ENCODE peak calls at places on chromosomes 16 and 17, in six cellular contexts. One of them, this sample, is unnamed.

GRCh38 chr17:72766761-72767356 is 325.6 kb downstream of the SLC39A11 start:
- DNase-seq in AG04449: no peak
- DNase-seq in ACHN: no peak
- DNase-seq in stimulated activated naive CD8-positive, alpha-beta T cell treated with anti-CD3 and anti-CD28 coated beads, Interleukin-15, amount 100 ng/mL, for 72 hours: no peak
- DNase-seq in HCT116: no peak
- DNase-seq in EH: peak
- DNase-seq in this sample: no peak

GRCh38 chr17:4161179-4161559 is 18.2 kb downstream of the CYB5D2 start:
- DNase-seq in AG04449: peak
- DNase-seq in ACHN: peak
- DNase-seq in stimulated activated naive CD8-positive, alpha-beta T cell treated with anti-CD3 and anti-CD28 coated beads, Interleukin-15, amount 100 ng/mL, for 72 hours: no peak
- DNase-seq in HCT116: no peak
- DNase-seq in EH: peak
- DNase-seq in this sample: peak

GRCh38 chr16:24217456-24217855 is 38.7 kb upstream of the CACNG3 start:
- DNase-seq in AG04449: no peak
- DNase-seq in ACHN: no peak
- DNase-seq in stimulated activated naive CD8-positive, alpha-beta T cell treated with anti-CD3 and anti-CD28 coated beads, Interleukin-15, amount 100 ng/mL, for 72 hours: no peak
- DNase-seq in HCT116: no peak
- DNase-seq in EH: no peak
- DNase-seq in this sample: no peak

GRCh38 chr16:79282806-79283205 is 317.7 kb downstream of the MAF start:
- DNase-seq in AG04449: no peak
- DNase-seq in ACHN: no peak
- DNase-seq in stimulated activated naive CD8-positive, alpha-beta T cell treated with anti-CD3 and anti-CD28 coated beads, Interleukin-15, amount 100 ng/mL, for 72 hours: no peak
- DNase-seq in HCT116: no peak
- DNase-seq in EH: no peak
- DNase-seq in this sample: no peak

GRCh38 chr16:86739808-86740207 is 161.5 kb downstream of the FOXL1 start:
- DNase-seq in AG04449: no peak
- DNase-seq in ACHN: no peak
- DNase-seq in stimulated activated naive CD8-positive, alpha-beta T cell treated with anti-CD3 and anti-CD28 coated beads, Interleukin-15, amount 100 ng/mL, for 72 hours: no peak
- DNase-seq in HCT116: no peak
- DNase-seq in EH: no peak
- DNase-seq in this sample: no peak

GRCh38 chr17:70168979-70169706 is at the start of gene KCNJ2:
- DNase-seq in AG04449: no peak
- DNase-seq in ACHN: peak
- DNase-seq in stimulated activated naive CD8-positive, alpha-beta T cell treated with anti-CD3 and anti-CD28 coated beads, Interleukin-15, amount 100 ng/mL, for 72 hours: peak
- DNase-seq in HCT116: no peak
- DNase-seq in EH: peak
- DNase-seq in this sample: no peak

GRCh38 chr16:4525069-4525468 is 13.5 kb downstream of the CDIP1 start:
- DNase-seq in AG04449: no peak
- DNase-seq in ACHN: no peak
- DNase-seq in stimulated activated naive CD8-positive, alpha-beta T cell treated with anti-CD3 and anti-CD28 coated beads, Interleukin-15, amount 100 ng/mL, for 72 hours: no peak
- DNase-seq in HCT116: no peak
- DNase-seq in EH: no peak
- DNase-seq in this sample: no peak

GRCh38 chr17:58066409-58066808 is 16.8 kb upstream of the DYNLL2 start:
- DNase-seq in AG04449: no peak
- DNase-seq in ACHN: no peak
- DNase-seq in stimulated activated naive CD8-positive, alpha-beta T cell treated with anti-CD3 and anti-CD28 coated beads, Interleukin-15, amount 100 ng/mL, for 72 hours: no peak
- DNase-seq in HCT116: no peak
- DNase-seq in EH: no peak
- DNase-seq in this sample: no peak

This sample was measured in GM04503.